ENCODE peak calls at places on chromosomes 13 and 19, in ten cellular contexts. One of them, this sample, is unnamed.

GRCh38 chr19:9934132-9934950 is 2.0 kb downstream of the OLFM2 start:
- DNase-seq in mesenchymal stem cell: peak; percentile 72
- DNase-seq in endodermal cell: peak; percentile 97
- DNase-seq in fibroblast of lung: no peak
- DNase-seq in neural progenitor cell: peak; percentile 91
- DNase-seq in PC-3: peak; percentile 89
- DNase-seq in neuronal stem cell: peak; percentile 87
- DNase-seq in astrocyte: no peak
- DNase-seq in transverse colon: peak; percentile 74
- DNase-seq in body of pancreas: peak; percentile 83
- DNase-seq in this sample: peak; percentile 50

GRCh38 chr19:8109455-8109854 is 39.9 kb downstream of the FBN3 start:
- DNase-seq in astrocyte: no peak
- DNase-seq in neural progenitor cell: no peak
- DNase-seq in fibroblast of lung: no peak
- DNase-seq in neuronal stem cell: no peak
- DNase-seq in endodermal cell: no peak
- DNase-seq in transverse colon: no peak
- DNase-seq in mesenchymal stem cell: no peak
- DNase-seq in PC-3: no peak
- DNase-seq in body of pancreas: no peak
- DNase-seq in this sample: no peak

GRCh38 chr19:10611907-10612306 is 13.4 kb upstream of the SLC44A2 start:
- DNase-seq in mesenchymal stem cell: no peak
- DNase-seq in neural progenitor cell: no peak
- DNase-seq in endodermal cell: no peak
- DNase-seq in astrocyte: no peak
- DNase-seq in neuronal stem cell: no peak
- DNase-seq in body of pancreas: no peak
- DNase-seq in transverse colon: no peak
- DNase-seq in fibroblast of lung: no peak
- DNase-seq in PC-3: no peak
- DNase-seq in this sample: no peak

GRCh38 chr13:31945202-31945978 is 86.2 kb upstream of the FRY start:
- DNase-seq in neural progenitor cell: peak; percentile 41
- DNase-seq in PC-3: peak; percentile 79
- DNase-seq in astrocyte: peak; percentile 65
- DNase-seq in transverse colon: peak; percentile 27
- DNase-seq in mesenchymal stem cell: peak; percentile 45
- DNase-seq in neuronal stem cell: no peak
- DNase-seq in fibroblast of lung: peak; percentile 74
- DNase-seq in body of pancreas: peak; percentile 89
- DNase-seq in endodermal cell: peak; percentile 74
- DNase-seq in this sample: no peak

GRCh38 chr19:51702103-51702753 is 9.1 kb downstream of the SPACA6 start:
- DNase-seq in mesenchymal stem cell: peak; percentile 46
- DNase-seq in astrocyte: no peak
- DNase-seq in body of pancreas: peak; percentile 95
- DNase-seq in transverse colon: peak; percentile 84
- DNase-seq in PC-3: peak; percentile 54
- DNase-seq in fibroblast of lung: peak; percentile 39
- DNase-seq in neural progenitor cell: peak; percentile 85
- DNase-seq in neuronal stem cell: no peak
- DNase-seq in endodermal cell: peak; percentile 98
- DNase-seq in this sample: peak; percentile 47

GRCh38 chr19:42283248-42284065 is 14.4 kb downstream of the CIC start:
- DNase-seq in endodermal cell: peak; percentile 97
- DNase-seq in PC-3: no peak
- DNase-seq in fibroblast of lung: peak; percentile 90
- DNase-seq in astrocyte: peak; percentile 75
- DNase-seq in neuronal stem cell: peak; percentile 93
- DNase-seq in body of pancreas: peak; percentile 98
- DNase-seq in neural progenitor cell: peak; percentile 98
- DNase-seq in transverse colon: peak; percentile 97
- DNase-seq in mesenchymal stem cell: peak; percentile 92
- DNase-seq in this sample: no peak

GRCh38 chr19:10916602-10917001 is 11.8 kb downstream of the YIPF2 start:
- DNase-seq in PC-3: no peak
- DNase-seq in endodermal cell: no peak
- DNase-seq in mesenchymal stem cell: no peak
- DNase-seq in fibroblast of lung: no peak
- DNase-seq in neural progenitor cell: no peak
- DNase-seq in astrocyte: no peak
- DNase-seq in neuronal stem cell: no peak
- DNase-seq in body of pancreas: no peak
- DNase-seq in transverse colon: no peak
- DNase-seq in this sample: no peak

GRCh38 chr19:1408300-1409203 is 1.2 kb downstream of the DAZAP1 start:
- DNase-seq in astrocyte: peak; percentile 36
- DNase-seq in transverse colon: peak; percentile 55
- DNase-seq in neural progenitor cell: peak; percentile 70
- DNase-seq in fibroblast of lung: peak; percentile 56
- DNase-seq in PC-3: peak; percentile 22
- DNase-seq in mesenchymal stem cell: peak; percentile 66
- DNase-seq in neuronal stem cell: peak; percentile 35
- DNase-seq in endodermal cell: peak; percentile 72
- DNase-seq in body of pancreas: peak; percentile 53
- DNase-seq in this sample: no peak

GRCh38 chr19:18939922-18940775 is 868 bp downstream of the HOMER3 start:
- DNase-seq in body of pancreas: peak; percentile 40
- DNase-seq in fibroblast of lung: peak; percentile 52
- DNase-seq in neural progenitor cell: peak; percentile 90
- DNase-seq in mesenchymal stem cell: peak; percentile 60
- DNase-seq in PC-3: peak; percentile 59
- DNase-seq in neuronal stem cell: peak; percentile 80
- DNase-seq in astrocyte: peak; percentile 26
- DNase-seq in endodermal cell: peak; percentile 81
- DNase-seq in transverse colon: peak; percentile 60
- DNase-seq in this sample: no peak

GRCh38 chr19:3381701-3382372 is 15.5 kb downstream of the NFIC start:
- DNase-seq in mesenchymal stem cell: no peak
- DNase-seq in neural progenitor cell: no peak
- DNase-seq in fibroblast of lung: no peak
- DNase-seq in neuronal stem cell: no peak
- DNase-seq in body of pancreas: no peak
- DNase-seq in astrocyte: no peak
- DNase-seq in PC-3: no peak
- DNase-seq in transverse colon: no peak
- DNase-seq in endodermal cell: peak; percentile 38
- DNase-seq in this sample: no peak

GRCh38 chr19:3378352-3379146 is 12.2 kb downstream of the NFIC start:
- DNase-seq in endodermal cell: no peak
- DNase-seq in fibroblast of lung: no peak
- DNase-seq in body of pancreas: no peak
- DNase-seq in neuronal stem cell: no peak
- DNase-seq in transverse colon: no peak
- DNase-seq in PC-3: no peak
- DNase-seq in astrocyte: no peak
- DNase-seq in mesenchymal stem cell: no peak
- DNase-seq in neural progenitor cell: no peak
- DNase-seq in this sample: no peak

GRCh38 chr19:3380829-3381228 is 14.4 kb downstream of the NFIC start:
- DNase-seq in neuronal stem cell: no peak
- DNase-seq in mesenchymal stem cell: no peak
- DNase-seq in neural progenitor cell: no peak
- DNase-seq in fibroblast of lung: no peak
- DNase-seq in astrocyte: no peak
- DNase-seq in endodermal cell: no peak
- DNase-seq in body of pancreas: no peak
- DNase-seq in transverse colon: no peak
- DNase-seq in PC-3: no peak
- DNase-seq in this sample: no peak

GRCh38 chr19:3383121-3383722 is 16.8 kb downstream of the NFIC start:
- DNase-seq in neuronal stem cell: no peak
- DNase-seq in astrocyte: no peak
- DNase-seq in PC-3: no peak
- DNase-seq in fibroblast of lung: no peak
- DNase-seq in endodermal cell: peak; percentile 25
- DNase-seq in body of pancreas: no peak
- DNase-seq in neural progenitor cell: no peak
- DNase-seq in transverse colon: no peak
- DNase-seq in mesenchymal stem cell: no peak
- DNase-seq in this sample: no peak

GRCh38 chr19:3382460-3383100 is 16.2 kb downstream of the NFIC start:
- DNase-seq in neuronal stem cell: no peak
- DNase-seq in astrocyte: no peak
- DNase-seq in PC-3: no peak
- DNase-seq in fibroblast of lung: no peak
- DNase-seq in mesenchymal stem cell: no peak
- DNase-seq in endodermal cell: peak; percentile 20
- DNase-seq in transverse colon: no peak
- DNase-seq in neural progenitor cell: no peak
- DNase-seq in body of pancreas: no peak
- DNase-seq in this sample: no peak
- H3K4me1 ChIP-seq in neuronal stem cell: no peaks in the 10 kb centered on the region
- H3K4me1 ChIP-seq in astrocyte: peaks cover 5% of the 10 kb centered on the region
- H3K4me1 ChIP-seq in PC-3: no peaks in the 10 kb centered on the region
- H3K4me1 ChIP-seq in fibroblast of lung: peaks cover 34% of the 10 kb centered on the region
- H3K4me1 ChIP-seq in mesenchymal stem cell: peaks cover 20% of the 10 kb centered on the region
- H3K4me1 ChIP-seq in endodermal cell: no peaks in the 10 kb centered on the region
- H3K4me1 ChIP-seq in transverse colon: peaks cover 60% of the 10 kb centered on the region
- H3K4me1 ChIP-seq in neural progenitor cell: no peaks in the 10 kb centered on the region
- H3K4me1 ChIP-seq in body of pancreas: peaks cover 92% of the 10 kb centered on the region
- H3K4me1 ChIP-seq in this sample: peaks cover 3% of the 10 kb centered on the region

DNA sequence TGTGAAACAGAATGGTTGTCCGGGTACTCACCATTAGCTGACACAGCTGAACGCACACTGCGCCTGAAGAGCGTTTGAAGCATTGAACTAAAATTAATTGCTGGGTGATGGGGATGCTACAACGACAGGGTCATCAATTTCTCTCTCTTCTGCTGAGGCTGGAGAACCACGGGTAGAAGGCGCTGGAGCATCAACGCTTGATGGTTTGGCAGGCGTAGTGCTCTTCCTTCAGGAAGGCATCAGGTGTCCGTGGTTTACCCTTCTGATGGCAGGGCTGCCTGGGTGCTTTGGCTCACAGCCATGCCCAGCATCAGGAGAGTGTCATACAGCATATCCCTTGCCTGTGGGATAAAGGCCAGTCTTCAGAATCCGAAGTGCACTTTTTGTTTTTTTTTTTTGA is 46.9 kb upstream of the UBE2L5 start:
- DNase-seq in endodermal cell: no peak
- DNase-seq in neural progenitor cell: no peak
- DNase-seq in PC-3: no peak
- DNase-seq in astrocyte: no peak
- DNase-seq in transverse colon: no peak
- DNase-seq in fibroblast of lung: no peak
- DNase-seq in body of pancreas: no peak
- DNase-seq in neuronal stem cell: no peak
- DNase-seq in mesenchymal stem cell: no peak
- DNase-seq in this sample: no peak
- H3K4me3 ChIP-seq in endodermal cell: no peak overlapping the region
- H3K4me3 ChIP-seq in neural progenitor cell: no peak overlapping the region
- H3K4me3 ChIP-seq in PC-3: no peak overlapping the region
- H3K4me3 ChIP-seq in astrocyte: no peak overlapping the region
- H3K4me3 ChIP-seq in transverse colon: no peak overlapping the region
- H3K4me3 ChIP-seq in fibroblast of lung: no peak overlapping the region
- H3K4me3 ChIP-seq in body of pancreas: no peak overlapping the region
- H3K4me3 ChIP-seq in neuronal stem cell: no peak overlapping the region
- H3K4me3 ChIP-seq in mesenchymal stem cell: no peak overlapping the region
- H3K4me3 ChIP-seq in this sample: no peak overlapping the region

GRCh38 chr19:46739290-46739771 is 6.5 kb upstream of the FKRP start:
- DNase-seq in mesenchymal stem cell: no peak
- DNase-seq in neuronal stem cell: no peak
- DNase-seq in fibroblast of lung: no peak
- DNase-seq in astrocyte: no peak
- DNase-seq in neural progenitor cell: no peak
- DNase-seq in transverse colon: no peak
- DNase-seq in PC-3: no peak
- DNase-seq in body of pancreas: no peak
- DNase-seq in endodermal cell: no peak
- DNase-seq in this sample: no peak
- H3K27ac ChIP-seq in mesenchymal stem cell: no peak overlapping the region
- H3K27ac ChIP-seq in neuronal stem cell: no peak overlapping the region
- H3K27ac ChIP-seq in fibroblast of lung: peak overlapping the region; percentile 34
- H3K27ac ChIP-seq in astrocyte: no peak overlapping the region
- H3K27ac ChIP-seq in neural progenitor cell: no peak overlapping the region
- H3K27ac ChIP-seq in transverse colon: no peak overlapping the region
- H3K27ac ChIP-seq in PC-3: no peak overlapping the region
- H3K27ac ChIP-seq in body of pancreas: no peak overlapping the region
- H3K27ac ChIP-seq in endodermal cell: no peak overlapping the region
- H3K27ac ChIP-seq in this sample: no peak overlapping the region

DNA sequence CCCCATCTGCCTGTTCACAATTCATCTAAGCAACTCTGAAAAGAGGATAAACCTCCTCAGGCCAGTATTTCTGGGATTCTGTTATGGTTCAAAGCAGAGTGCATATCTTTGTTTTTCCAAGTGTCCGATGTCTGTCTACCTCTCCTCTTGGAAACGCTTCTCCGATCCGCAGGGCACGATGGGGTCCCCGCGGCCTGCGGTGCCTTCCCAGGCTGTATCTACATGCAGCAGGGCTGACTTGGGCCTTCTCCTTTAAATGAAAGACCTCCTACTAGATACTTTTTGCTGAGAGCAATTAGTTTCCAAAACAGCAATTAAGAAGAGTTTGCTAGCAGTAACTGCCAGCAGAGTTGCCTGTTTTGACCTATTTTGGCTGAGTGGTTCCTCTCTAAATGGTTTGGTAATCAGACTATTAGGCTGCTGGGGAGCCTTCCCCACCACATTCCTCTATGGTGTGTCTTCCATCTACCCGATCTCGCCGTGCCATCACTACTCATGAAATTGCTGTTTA is 23.5 kb downstream of the COL4A2 start:
- DNase-seq in endodermal cell: no peak
- DNase-seq in transverse colon: no peak
- DNase-seq in astrocyte: peak; percentile 81
- DNase-seq in fibroblast of lung: peak; percentile 86
- DNase-seq in mesenchymal stem cell: no peak
- DNase-seq in body of pancreas: no peak
- DNase-seq in PC-3: no peak
- DNase-seq in neuronal stem cell: no peak
- DNase-seq in neural progenitor cell: no peak
- DNase-seq in this sample: no peak
- H3K4me1 ChIP-seq in endodermal cell: peaks cover 13% of the 10 kb centered on the region
- H3K4me1 ChIP-seq in transverse colon: peaks cover 15% of the 10 kb centered on the region
- H3K4me1 ChIP-seq in astrocyte: peaks cover 96% of the 10 kb centered on the region
- H3K4me1 ChIP-seq in fibroblast of lung: peaks cover 33% of the 10 kb centered on the region
- H3K4me1 ChIP-seq in mesenchymal stem cell: peaks cover 49% of the 10 kb centered on the region
- H3K4me1 ChIP-seq in body of pancreas: peaks cover 14% of the 10 kb centered on the region
- H3K4me1 ChIP-seq in PC-3: no peaks in the 10 kb centered on the region
- H3K4me1 ChIP-seq in neuronal stem cell: peaks cover 20% of the 10 kb centered on the region
- H3K4me1 ChIP-seq in neural progenitor cell: peaks cover 41% of the 10 kb centered on the region
- H3K4me1 ChIP-seq in this sample: peaks cover 6% of the 10 kb centered on the region

DNA sequence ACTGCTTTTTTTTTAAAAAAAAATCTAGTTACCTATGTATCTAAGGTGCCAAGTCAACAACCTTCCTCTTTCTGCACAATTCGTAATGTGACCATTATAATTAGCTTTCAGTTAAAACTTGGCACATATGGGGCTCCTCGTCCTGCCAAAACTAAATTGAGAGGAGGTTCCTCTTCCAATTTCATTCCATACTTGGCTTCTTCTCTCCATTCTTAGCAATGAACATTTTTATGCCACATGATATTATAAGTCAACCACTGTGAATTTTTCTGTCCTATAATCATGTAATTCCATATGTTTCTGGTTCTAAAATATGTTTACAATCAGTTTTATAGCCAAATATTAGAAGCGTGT is 177.0 kb downstream of the DCLK1 start:
- DNase-seq in endodermal cell: no peak
- DNase-seq in neuronal stem cell: no peak
- DNase-seq in body of pancreas: no peak
- DNase-seq in mesenchymal stem cell: no peak
- DNase-seq in neural progenitor cell: no peak
- DNase-seq in transverse colon: no peak
- DNase-seq in fibroblast of lung: no peak
- DNase-seq in PC-3: no peak
- DNase-seq in astrocyte: no peak
- DNase-seq in this sample: no peak
- H3K4me3 ChIP-seq in endodermal cell: no peak overlapping the region
- H3K4me3 ChIP-seq in neuronal stem cell: no peak overlapping the region
- H3K4me3 ChIP-seq in body of pancreas: no peak overlapping the region
- H3K4me3 ChIP-seq in mesenchymal stem cell: no peak overlapping the region
- H3K4me3 ChIP-seq in neural progenitor cell: no peak overlapping the region
- H3K4me3 ChIP-seq in transverse colon: no peak overlapping the region
- H3K4me3 ChIP-seq in fibroblast of lung: no peak overlapping the region
- H3K4me3 ChIP-seq in PC-3: no peak overlapping the region
- H3K4me3 ChIP-seq in astrocyte: no peak overlapping the region
- H3K4me3 ChIP-seq in this sample: no peak overlapping the region